ENCODE peak calls at places on chromosomes 1 and 21, in eight cellular contexts. O is pancreas, B is stomach, H is psoas muscle, L is neuronal stem cell, D is left ventricle myocardium inferior, W is heart left ventricle, X is testis. S is an unnamed sample.
A peak's percentile ranks its signal among the peaks of the same experiment; 100 is the strongest.

GRCh38 chr21:32545948-32546441 is 39.3 kb downstream of the TCP10L start:
- DNase-seq in O (no peak), B (no peak), H (no peak), L (no peak), D (no peak), W (no peak), X (no peak), S (no peak)

GRCh38 chr1:16618719-16619118 is 5.4 kb upstream of the NBPF1 start:
- DNase-seq in O (peak; percentile 59), B (peak; percentile 29), H (peak; percentile 18), L (no peak), D (no peak), W (peak; percentile 22), X (no peak), S (no peak)

GRCh38 chr1:3831689-3832088 is 25.3 kb downstream of the CEP104 start:
- DNase-seq in O (no peak), B (no peak), H (no peak), L (no peak), D (no peak), W (no peak), X (no peak), S (no peak)

GRCh38 chr1:183276386-183276785 is 90.3 kb downstream of the LAMC2 start:
- DNase-seq in O (no peak), B (peak; percentile 10), H (no peak), L (no peak), D (no peak), W (no peak), X (no peak), S (no peak)

GRCh38 chr1:33876970-33877680 is 13.2 kb downstream of the HMGB4 start:
- DNase-seq in O (no peak), B (no peak), H (peak; percentile 78), L (no peak), D (peak; percentile 28), W (peak; percentile 41), X (no peak), S (no peak)

GRCh38 chr1:92922378-92923035 is 38.8 kb downstream of the DIPK1A start:
- DNase-seq in O (no peak), B (no peak), H (no peak), L (no peak), D (no peak), W (no peak), X (no peak), S (no peak)

GRCh38 chr1:226602186-226603029 is 53.8 kb downstream of the STUM start:
- DNase-seq in O (no peak), B (no peak), H (peak; percentile 72), L (no peak), D (peak; percentile 66), W (peak; percentile 80), X (peak; percentile 44), S (no peak)

GRCh38 chr1:165914136-165914798 is 86.9 kb downstream of the UCK2 start:
- DNase-seq in O (no peak), B (peak; percentile 73), H (no peak), L (peak; percentile 54), D (no peak), W (no peak), X (peak; percentile 82), S (peak; percentile 23)

GRCh38 chr1:40782371-40782956 is 1.1 kb upstream of the KCNQ4 start:
- DNase-seq in O (peak; percentile 68), B (peak; percentile 28), H (peak; percentile 28), L (no peak), D (peak; percentile 42), W (no peak), X (no peak), S (no peak)

GRCh38 chr1:180170569-180170968 is 15.9 kb downstream of the QSOX1 start:
- DNase-seq in O (no peak), B (no peak), H (no peak), L (no peak), D (no peak), W (no peak), X (no peak), S (no peak)

GRCh38 chr1:216111842-216112241 is 311.4 kb downstream of the USH2A start:
- DNase-seq in O (no peak), B (no peak), H (no peak), L (no peak), D (no peak), W (no peak), X (no peak), S (no peak)

GRCh38 chr1:108913105-108913948 is 36.5 kb downstream of the GPSM2 start:
- DNase-seq in O (no peak), B (no peak), H (no peak), L (no peak), D (no peak), W (no peak), X (no peak), S (no peak)

GRCh38 chr1:173410794-173411236 is 66.3 kb upstream of the PRDX6 start:
- DNase-seq in O (no peak), B (no peak), H (no peak), L (no peak), D (no peak), W (no peak), X (no peak), S (no peak)

GRCh38 chr21:45991606-45992301 is 10.2 kb downstream of the COL6A1 start:
- DNase-seq in O (no peak), B (peak; percentile 21), H (no peak), L (no peak), D (peak; percentile 12), W (peak; percentile 20), X (no peak), S (no peak)

GRCh38 chr21:45992311-45993209 is 11.0 kb downstream of the COL6A1 start:
- DNase-seq in O (peak; percentile 57), B (no peak), H (peak; percentile 35), L (no peak), D (peak; percentile 24), W (peak; percentile 35), X (peak; percentile 12), S (no peak)

GRCh38 chr21:45994086-45994661 is 12.6 kb downstream of the COL6A1 start:
- DNase-seq in O (peak; percentile 46), B (peak; percentile 17), H (peak; percentile 16), L (no peak), D (peak; percentile 17), W (peak; percentile 31), X (peak; percentile 12), S (no peak)

GRCh38 chr21:45994738-45995685 is 13.4 kb downstream of the COL6A1 start:
- DNase-seq in O (peak; percentile 42), B (no peak), H (no peak), L (no peak), D (peak; percentile 11), W (peak; percentile 19), X (peak; percentile 12), S (no peak)

GRCh38 chr21:45993210-45994085 is 11.9 kb downstream of the COL6A1 start:
- DNase-seq in O (peak; percentile 38), B (no peak), H (peak; percentile 42), L (no peak), D (peak; percentile 38), W (peak; percentile 42), X (peak; percentile 13), S (peak; percentile 4)
- H3K27ac ChIP-seq in O (no peak overlapping the region), B (peak overlapping the region; percentile 36), H (peak overlapping the region; percentile 23), L (no peak overlapping the region), D (peak overlapping the region; percentile 67), W (peak overlapping the region; percentile 80), X (no peak overlapping the region), S (no peak overlapping the region)

GRCh38 chr21:42736646-42737350 is 83.4 kb downstream of the PDE9A start:
- DNase-seq in O (no peak), B (no peak), H (no peak), L (no peak), D (no peak), W (no peak), X (no peak), S (no peak)

GRCh38 chr21:42735944-42736343 is 82.5 kb downstream of the PDE9A start:
- DNase-seq in O (no peak), B (no peak), H (no peak), L (no peak), D (no peak), W (no peak), X (no peak), S (no peak)

GRCh38 chr21:42739061-42739931 is 85.9 kb downstream of the PDE9A start:
- DNase-seq in O (no peak), B (no peak), H (no peak), L (no peak), D (no peak), W (no peak), X (no peak), S (no peak)

GRCh38 chr21:42740405-42740909 is 87.0 kb downstream of the PDE9A start:
- DNase-seq in O (no peak), B (no peak), H (no peak), L (no peak), D (no peak), W (no peak), X (no peak), S (no peak)

GRCh38 chr21:42737969-42738590 is 84.7 kb downstream of the PDE9A start:
- DNase-seq in O (no peak), B (peak; percentile 72), H (peak; percentile 29), L (no peak), D (peak; percentile 41), W (peak; percentile 62), X (peak; percentile 43), S (peak; percentile 39)
- H3K27ac ChIP-seq in O (peak overlapping the region; percentile 71), B (peak overlapping the region; percentile 78), H (peak overlapping the region; percentile 58), L (no peak overlapping the region), D (peak overlapping the region; percentile 84), W (peak overlapping the region; percentile 82), X (peak overlapping the region; percentile 72), S (peak overlapping the region; percentile 78)

GRCh38 chr1:55632906-55633305 is 417.7 kb upstream of the USP24 start:
- DNase-seq in O (no peak), B (no peak), H (no peak), L (peak; percentile 1), D (no peak), W (no peak), X (no peak), S (no peak)
- H3K27ac ChIP-seq in O (no peak overlapping the region), B (no peak overlapping the region), H (no peak overlapping the region), L (no peak overlapping the region), D (no peak overlapping the region), W (no peak overlapping the region), X (no peak overlapping the region), S (no peak overlapping the region)

GRCh38 chr1:27506703-27507102 is 16.7 kb upstream of the WASF2 start:
- DNase-seq in O (no peak), B (no peak), H (no peak), L (no peak), D (no peak), W (no peak), X (no peak), S (no peak)

GRCh38 chr1:27504588-27505419 is 14.8 kb upstream of the WASF2 start:
- DNase-seq in O (no peak), B (peak; percentile 49), H (peak; percentile 85), L (no peak), D (peak; percentile 91), W (peak; percentile 94), X (peak; percentile 94), S (no peak)

GRCh38 chr1:27505420-27505680 is 15.4 kb upstream of the WASF2 start:
- DNase-seq in O (no peak), B (no peak), H (no peak), L (no peak), D (no peak), W (no peak), X (no peak), S (no peak)

GRCh38 chr1:27503961-27504587 is 14.1 kb upstream of the WASF2 start:
- DNase-seq in O (no peak), B (no peak), H (no peak), L (no peak), D (no peak), W (no peak), X (no peak), S (no peak)

DNA sequence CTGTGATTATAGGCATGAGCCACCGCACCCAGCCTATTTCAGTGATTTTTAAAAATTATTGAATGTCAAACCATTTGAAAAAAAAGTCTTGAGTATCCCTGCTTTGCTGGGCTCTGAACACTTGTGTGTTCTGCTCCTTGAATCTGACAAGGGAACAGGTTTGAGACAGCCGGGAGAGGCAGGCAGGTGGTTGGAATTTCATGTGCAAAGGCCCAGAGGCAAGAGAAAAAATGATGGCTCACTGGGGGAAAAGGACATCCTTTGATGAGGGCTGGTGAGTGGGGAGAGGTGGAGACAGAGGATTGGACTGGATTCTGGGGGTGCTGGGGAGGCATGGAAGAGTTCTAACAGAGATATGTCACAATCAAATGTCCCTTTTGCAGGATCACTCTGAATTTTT is 13.1 kb upstream of the WASF2 start:
- DNase-seq in O (no peak), B (no peak), H (no peak), L (no peak), D (no peak), W (no peak), X (no peak), S (no peak)
- H3K27ac ChIP-seq in O (no peak overlapping the region), B (no peak overlapping the region), H (no peak overlapping the region), L (no peak overlapping the region), D (peak overlapping the region; percentile 99), W (peak overlapping the region; percentile 93), X (peak overlapping the region; percentile 77), S (no peak overlapping the region)

S was measured in naive thymus-derived CD4-positive, alpha-beta T cell.